ENCODE peak calls at places on chromosome 21, in ten cellular contexts. Q is CD8-positive, alpha-beta T cell; R is fibroblast of lung; B is GM12865; K is lower lobe of right lung; S is cardiac muscle cell; T is keratinocyte; U is sigmoid colon; Z is upper lobe of right lung; W is CD8-positive, alpha-beta memory T cell. H is an unnamed sample.

GRCh38 chr21:14863745-14864210 is 201.0 kb downstream of the NRIP1 start:
- DNase-seq in Q (no peak), R (peak), B (no peak), K (no peak), S (peak), T (no peak), U (no peak), Z (no peak), W (no peak), H (no peak)

GRCh38 chr21:43269461-43269860 is 100.7 kb downstream of the CRYAA start:
- DNase-seq in Q (peak), R (no peak), B (peak), K (peak), S (no peak), T (no peak), U (no peak), Z (peak), W (peak), H (no peak)

GRCh38 chr21:43988506-43989230 is 23.4 kb upstream of the TRAPPC10 start:
- DNase-seq in Q (no peak), R (no peak), B (no peak), K (no peak), S (no peak), T (no peak), U (no peak), Z (no peak), W (no peak), H (no peak)

GRCh38 chr21:31045841-31046240 is 7.6 kb upstream of the KRTAP19-8 start:
- DNase-seq in Q (no peak), R (no peak), B (no peak), K (no peak), S (no peak), T (no peak), U (no peak), Z (no peak), W (no peak), H (no peak)

GRCh38 chr21:30497065-30497464 is at the start of gene KRTAP19-4:
- DNase-seq in Q (no peak), R (no peak), B (no peak), K (no peak), S (no peak), T (no peak), U (no peak), Z (no peak), W (no peak), H (no peak)

GRCh38 chr21:29433366-29434059 is 134.8 kb downstream of the BACH1 start:
- DNase-seq in Q (no peak), R (peak), B (no peak), K (no peak), S (no peak), T (no peak), U (no peak), Z (no peak), W (no peak), H (no peak)

GRCh38 chr21:46180079-46180722 is 4.1 kb downstream of the SPATC1L start:
- DNase-seq in Q (no peak), R (no peak), B (no peak), K (no peak), S (no peak), T (no peak), U (no peak), Z (no peak), W (no peak), H (no peak)

GRCh38 chr21:46111193-46111571 is 13.3 kb downstream of the COL6A2 start:
- DNase-seq in Q (peak), R (no peak), B (no peak), K (no peak), S (no peak), T (no peak), U (peak), Z (peak), W (no peak), H (no peak)

GRCh38 chr21:45994738-45995685 is 13.4 kb downstream of the COL6A1 start:
- DNase-seq in Q (no peak), R (no peak), B (no peak), K (peak), S (no peak), T (no peak), U (peak), Z (peak), W (no peak), H (peak)

GRCh38 chr21:29267666-29268065 is 31.1 kb upstream of the BACH1 start:
- DNase-seq in Q (no peak), R (no peak), B (no peak), K (no peak), S (no peak), T (no peak), U (no peak), Z (no peak), W (no peak), H (no peak)

GRCh38 chr21:26782349-26782748 is 62.9 kb downstream of the ADAMTS1 start:
- DNase-seq in Q (no peak), R (no peak), B (no peak), K (no peak), S (no peak), T (no peak), U (no peak), Z (no peak), W (no peak), H (no peak)

GRCh38 chr21:45327458-45328197 is 39.9 kb upstream of the POFUT2 start:
- DNase-seq in Q (no peak), R (no peak), B (no peak), K (peak), S (no peak), T (no peak), U (peak), Z (peak), W (no peak), H (no peak)

GRCh38 chr21:23384679-23385078 is 2222.6 kb downstream of the MRPL39 start:
- DNase-seq in Q (no peak), R (no peak), B (no peak), K (no peak), S (no peak), T (no peak), U (no peak), Z (no peak), W (no peak), H (peak)

GRCh38 chr21:32732544-32732943 is 4.7 kb upstream of the SYNJ1 start:
- DNase-seq in Q (no peak), R (no peak), B (no peak), K (no peak), S (no peak), T (no peak), U (no peak), Z (no peak), W (no peak), H (peak)

GRCh38 chr21:45309069-45309521 is 21.4 kb upstream of the POFUT2 start:
- DNase-seq in Q (no peak), R (peak), B (peak), K (peak), S (peak), T (no peak), U (peak), Z (peak), W (peak), H (peak)

DNA sequence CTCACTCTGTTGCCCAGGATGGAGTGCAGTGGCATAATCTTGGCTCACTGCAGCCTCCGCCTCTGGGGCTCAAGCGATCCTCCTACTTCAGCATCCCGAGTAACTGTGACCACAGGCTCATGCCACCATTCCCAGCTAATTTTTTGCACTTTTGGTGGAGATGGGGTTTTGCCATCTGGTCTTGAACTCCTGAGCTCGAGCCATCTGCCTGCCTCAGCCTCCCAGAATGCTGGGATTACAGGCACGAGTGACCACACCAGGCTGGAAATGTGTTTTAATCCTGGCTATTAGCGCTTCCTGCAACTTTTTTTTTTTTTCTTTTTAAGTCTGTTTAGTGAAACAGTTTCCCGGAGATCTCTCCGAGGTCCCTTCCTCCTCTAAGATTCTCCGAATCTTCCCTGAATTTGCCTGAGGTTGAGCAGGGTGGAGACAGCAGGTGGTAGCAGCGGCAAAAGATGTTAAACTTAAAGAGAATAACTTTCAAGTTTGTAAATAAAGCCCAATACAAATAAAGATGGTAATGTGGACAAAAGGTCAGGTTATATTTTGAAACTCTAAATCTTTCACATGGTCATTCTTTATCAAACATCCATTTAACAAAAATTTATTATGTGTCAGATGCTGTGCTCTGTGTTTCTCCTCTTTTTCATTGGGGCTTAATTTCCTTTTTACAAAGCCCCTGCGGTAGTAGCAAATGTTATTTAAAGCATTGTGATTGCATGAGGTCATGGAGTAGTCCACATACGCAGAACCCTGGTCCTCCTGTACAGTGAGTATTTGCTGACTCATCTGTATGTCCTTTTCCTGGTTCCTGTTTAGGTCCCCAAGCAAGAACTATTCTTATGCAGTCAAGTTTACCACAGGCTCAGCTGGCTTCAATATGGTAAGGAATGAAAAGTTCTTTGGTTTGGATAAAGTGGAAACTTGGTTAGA is 119.1 kb downstream of the ITSN1 start:
- DNase-seq in Q (no peak), R (peak), B (peak), K (no peak), S (peak), T (peak), U (no peak), Z (no peak), W (no peak), H (peak)
- H3K4me3 ChIP-seq in Q (no peak), R (peak), B (no peak), K (no peak), S (no peak), T (no peak), U (no peak), Z (peak), W (no peak), H (peak)

GRCh38 chr21:36708512-36709029 is 9.7 kb downstream of the SIM2 start:
- DNase-seq in Q (no peak), R (no peak), B (no peak), K (no peak), S (no peak), T (no peak), U (no peak), Z (peak), W (no peak), H (no peak)
- H3K4me3 ChIP-seq in Q (no peak), R (no peak), B (no peak), K (peak), S (no peak), T (no peak), U (no peak), Z (no peak), W (no peak), H (no peak)

GRCh38 chr21:37207441-37208009 is 59.6 kb downstream of the VPS26C start:
- DNase-seq in Q (no peak), R (peak), B (peak), K (no peak), S (no peak), T (no peak), U (no peak), Z (no peak), W (no peak), H (peak)
- H3K4me3 ChIP-seq in Q (no peak), R (no peak), B (peak), K (no peak), S (no peak), T (no peak), U (no peak), Z (no peak), W (no peak), H (peak)

DNA sequence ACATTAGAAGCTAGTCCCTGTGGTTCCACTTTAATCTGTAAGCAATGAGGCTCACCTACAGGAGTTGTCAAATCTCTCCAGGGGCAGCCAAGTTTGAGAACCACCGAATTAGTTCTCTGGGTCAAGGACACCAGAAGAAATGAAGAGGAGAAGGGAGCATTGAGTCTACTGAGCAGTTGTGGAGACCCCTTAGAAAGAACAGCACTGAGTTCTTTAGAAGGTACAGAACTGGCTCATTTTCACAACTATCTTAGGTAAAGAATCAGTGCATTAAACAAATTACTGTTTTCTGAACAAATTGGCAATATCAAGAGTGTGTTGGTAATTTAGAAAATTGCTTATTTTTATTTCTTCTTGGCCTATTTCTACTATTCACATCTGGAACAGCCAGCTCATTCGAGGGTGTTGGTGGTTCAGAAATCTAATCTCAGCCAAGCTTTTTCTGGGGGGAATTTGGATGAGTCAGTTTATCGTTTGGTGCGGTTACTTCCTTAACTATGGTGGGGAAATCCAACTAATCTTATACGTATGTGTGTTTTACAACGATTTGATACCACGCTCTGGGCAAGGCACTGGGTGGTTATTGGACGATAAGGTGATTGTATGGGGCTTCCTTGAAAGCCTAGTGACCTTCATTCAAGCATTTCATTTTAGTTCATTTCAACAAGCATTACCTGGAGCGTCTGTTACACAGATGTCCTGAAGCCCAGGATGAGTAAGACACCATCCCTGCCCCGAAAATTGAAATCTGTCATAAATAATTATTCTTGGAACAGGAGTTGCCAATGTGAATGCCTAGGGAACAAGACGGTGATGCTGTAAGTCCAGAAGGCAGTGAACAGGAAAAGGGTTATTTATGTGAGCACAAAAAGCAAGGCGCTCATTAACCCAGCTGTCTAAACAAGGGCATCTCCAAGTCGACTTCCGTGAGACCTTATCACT is 52.0 kb upstream of the TMPRSS2 start:
- DNase-seq in Q (no peak), R (no peak), B (peak), K (no peak), S (peak), T (no peak), U (no peak), Z (no peak), W (no peak), H (no peak)
- H3K4me3 ChIP-seq in Q (no peak), R (no peak), B (no peak), K (no peak), S (no peak), T (no peak), U (no peak), Z (no peak), W (no peak), H (no peak)

H was measured in SJCRH30.